ENCODE peak calls at places on chromosomes 6 and 20, in six cellular contexts. G is ascending aorta, I is testis, H is lower lobe of right lung, S is prostate gland, F is A673. X is an unnamed sample.

GRCh38 chr6:90575267-90575666 is 11.6 kb downstream of the MAP3K7 start:
- DNase-seq in G (no peak), H (no peak), I (no peak), F (no peak), S (no peak), X (no peak)

GRCh38 chr6:2285510-2285909 is 40.1 kb upstream of the GMDS start:
- DNase-seq in I (no peak), S (no peak), G (no peak), F (no peak), H (no peak), X (no peak)

GRCh38 chr6:143400258-143401059 is 50.0 kb downstream of the ADAT2 start:
- DNase-seq in I (peak; percentile 28), G (peak; percentile 81), H (no peak), S (peak; percentile 42), F (peak; percentile 12), X (no peak)

GRCh38 chr6:151154418-151154817 is 85.3 kb upstream of the AKAP12 start:
- DNase-seq in G (no peak), S (no peak), F (peak; percentile 34), I (peak; percentile 71), H (no peak), X (peak; percentile 62)

GRCh38 chr6:166511316-166511715 is 75.2 kb downstream of the RAMACL start:
- DNase-seq in F (no peak), G (no peak), S (no peak), I (no peak), H (no peak), X (no peak)

GRCh38 chr20:25067102-25067987 is 9.4 kb upstream of the ACSS1 start:
- DNase-seq in G (peak; percentile 34), F (no peak), I (no peak), H (no peak), S (no peak), X (no peak)

GRCh38 chr6:34730006-34730405 is 27.3 kb upstream of the SNRPC start:
- DNase-seq in G (no peak), I (no peak), S (no peak), F (peak; percentile 11), H (no peak), X (no peak)

GRCh38 chr6:10205120-10205519 is 209.8 kb downstream of the TFAP2A start:
- DNase-seq in S (peak; percentile 29), G (no peak), I (no peak), H (no peak), F (no peak), X (no peak)

GRCh38 chr6:81937296-81937937 is 184.9 kb upstream of the TENT5A start:
- DNase-seq in F (no peak), H (no peak), G (no peak), I (no peak), S (no peak), X (no peak)

GRCh38 chr6:111439169-111439568 is 43.8 kb downstream of the REV3L start:
- DNase-seq in H (no peak), I (no peak), S (no peak), F (no peak), G (no peak), X (no peak)

GRCh38 chr20:6026051-6026450 is 27.8 kb downstream of the LRRN4 start:
- DNase-seq in F (no peak), G (no peak), S (no peak), H (no peak), I (no peak), X (no peak)

GRCh38 chr6:32883789-32884188 is 29.8 kb downstream of the PSMB9 start:
- DNase-seq in G (peak; percentile 78), I (no peak), F (peak; percentile 65), H (peak; percentile 64), S (no peak), X (peak; percentile 38)

GRCh38 chr6:131250121-131250520 is 114.9 kb downstream of the AKAP7 start:
- DNase-seq in F (peak; percentile 89), H (peak; percentile 63), S (peak; percentile 60), G (no peak), I (peak; percentile 72), X (peak; percentile 69)

GRCh38 chr6:149060985-149061760 is 256.3 kb upstream of the TAB2 start:
- DNase-seq in H (no peak), I (no peak), G (no peak), S (no peak), F (no peak), X (peak; percentile 57)

GRCh38 chr6:148596886-148597455 is 149.9 kb upstream of the UST start:
- DNase-seq in H (no peak), S (no peak), F (peak; percentile 33), I (no peak), G (no peak), X (no peak)

GRCh38 chr6:19377722-19378121 is 459.4 kb upstream of the ID4 start:
- DNase-seq in H (no peak), F (no peak), I (no peak), S (no peak), G (no peak), X (no peak)

GRCh38 chr6:19382676-19383075 is 454.5 kb upstream of the ID4 start:
- DNase-seq in H (no peak), S (peak; percentile 8), G (no peak), F (no peak), I (no peak), X (peak; percentile 13)

GRCh38 chr6:19375613-19376012 is 461.6 kb upstream of the ID4 start:
- DNase-seq in G (no peak), S (no peak), F (no peak), H (no peak), I (no peak), X (no peak)

GRCh38 chr6:19380287-19380686 is 456.9 kb upstream of the ID4 start:
- DNase-seq in H (no peak), I (no peak), F (no peak), S (peak; percentile 23), G (no peak), X (no peak)
- H3K4me1 ChIP-seq in H (no peaks in the 10 kb centered on the region), I (no peaks in the 10 kb centered on the region), F (no peaks in the 10 kb centered on the region), S (no peaks in the 10 kb centered on the region), G (no peaks in the 10 kb centered on the region), X (no peaks in the 10 kb centered on the region)

DNA sequence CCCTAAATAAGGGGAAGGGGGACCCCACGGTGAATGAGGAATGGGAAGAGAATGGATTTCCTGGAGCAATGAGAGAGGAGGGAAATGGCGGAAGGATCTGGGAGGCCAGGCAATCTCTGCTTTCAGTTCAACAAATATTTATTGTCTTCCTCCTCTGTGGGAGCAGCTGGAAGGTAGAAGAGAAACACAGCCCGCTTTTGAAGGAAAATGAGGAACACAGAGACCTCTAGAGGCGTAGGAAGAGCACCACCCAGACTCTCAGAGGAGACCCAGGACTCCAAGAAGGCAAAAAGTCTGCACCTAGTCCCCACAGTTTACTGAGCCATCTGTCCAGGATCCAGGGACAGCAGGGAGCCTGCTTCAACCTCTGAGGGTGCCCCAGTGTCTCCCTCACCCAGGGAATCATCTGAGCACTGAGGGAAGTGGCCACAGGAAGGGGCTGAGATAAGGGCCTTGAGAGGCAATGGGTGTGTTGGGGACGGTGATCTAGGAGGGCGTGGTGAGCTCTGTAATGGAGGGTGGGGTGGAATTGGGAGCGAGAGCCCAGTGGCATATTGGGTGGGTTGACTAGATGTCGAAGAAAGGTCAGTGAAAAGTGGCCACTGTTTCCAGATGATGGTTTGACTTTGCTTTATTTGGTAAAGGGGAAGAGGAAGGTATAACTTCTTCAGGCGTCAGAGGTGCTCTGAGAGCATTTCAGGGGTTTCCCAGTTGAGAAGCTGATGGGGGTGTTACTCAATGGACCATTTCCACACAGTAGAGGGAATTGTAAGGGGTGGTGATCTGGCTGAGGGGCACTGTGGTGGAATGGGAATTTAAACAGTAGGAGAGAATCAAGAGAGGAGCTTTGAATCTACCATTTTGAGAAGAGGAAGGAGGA is 610 bp downstream of the PSORS1C1 start:
- DNase-seq in S (peak; percentile 43), F (peak; percentile 64), I (no peak), G (no peak), H (no peak), X (no peak)
- TF ChIP-seq CTCF in S (peak; percentile 19), F (peak; percentile 54), I (no peak), G (no peak), H (peak; percentile 19), X (no peak)

GRCh38 chr20:38590682-38591483 is 9.9 kb downstream of the ADIG start:
- DNase-seq in F (peak; percentile 40), I (no peak), H (no peak), G (no peak), S (no peak), X (no peak)
- H3K36me3 ChIP-seq in F (no peaks in the 10 kb centered on the region), I (no peaks in the 10 kb centered on the region), H (no peaks in the 10 kb centered on the region), G (no peaks in the 10 kb centered on the region), S (no peaks in the 10 kb centered on the region), X (no peaks in the 10 kb centered on the region)

GRCh38 chr20:50520222-50520877 is 10.2 kb downstream of the PTPN1 start:
- DNase-seq in I (no peak), G (no peak), S (no peak), H (no peak), F (no peak), X (no peak)
- H3K4me1 ChIP-seq in I (peaks cover 19% of the 10 kb centered on the region), G (peaks cover 25% of the 10 kb centered on the region), S (peaks cover 14% of the 10 kb centered on the region), H (peaks cover 99% of the 10 kb centered on the region), F (peaks cover 49% of the 10 kb centered on the region), X (no peaks in the 10 kb centered on the region)

GRCh38 chr6:117674991-117675657 is at the start of gene NUS1:
- DNase-seq in S (peak; percentile 97), H (peak; percentile 97), I (peak; percentile 99), G (peak; percentile 99), F (peak; percentile 99), X (peak; percentile 98)
- TF ChIP-seq CTCF in S (peak; percentile 80), H (peak; percentile 76), I (peak; percentile 86), G (peak; percentile 89), F (peak; percentile 92), X (peak; percentile 81)

GRCh38 chr6:118921084-118921483 is 13.9 kb downstream of the MCM9 start:
- DNase-seq in H (no peak), F (no peak), S (no peak), I (no peak), G (no peak), X (no peak)
- H3K36me3 ChIP-seq in H (peaks cover 90% of the 10 kb centered on the region), F (peaks cover 21% of the 10 kb centered on the region), S (no peaks in the 10 kb centered on the region), I (no peaks in the 10 kb centered on the region), G (peaks cover 66% of the 10 kb centered on the region), X (no peaks in the 10 kb centered on the region)

GRCh38 chr6:116929825-116930224 is 52.8 kb downstream of the RFX6 start:
- DNase-seq in F (no peak), G (no peak), S (no peak), I (no peak), H (no peak), X (no peak)

GRCh38 chr6:116932496-116932895 is 55.5 kb downstream of the RFX6 start:
- DNase-seq in S (no peak), G (no peak), H (no peak), F (no peak), I (no peak), X (no peak)

GRCh38 chr6:116938305-116938704 is 61.3 kb downstream of the RFX6 start:
- DNase-seq in F (no peak), G (no peak), I (no peak), H (no peak), S (no peak), X (no peak)

GRCh38 chr6:116931456-116931855 is 54.4 kb downstream of the RFX6 start:
- DNase-seq in H (no peak), F (no peak), I (no peak), G (no peak), S (no peak), X (no peak)

GRCh38 chr6:116933488-116933887 is 56.4 kb downstream of the RFX6 start:
- DNase-seq in S (no peak), H (no peak), F (no peak), G (no peak), I (no peak), X (no peak)
- H3K4me1 ChIP-seq in S (no peaks in the 10 kb centered on the region), H (no peaks in the 10 kb centered on the region), F (no peaks in the 10 kb centered on the region), G (no peaks in the 10 kb centered on the region), I (no peaks in the 10 kb centered on the region), X (no peaks in the 10 kb centered on the region)